ENCODE peak calls at places on chromosomes 1 and 21, in ten cellular contexts. One of them, this sample, is unnamed.

GRCh38 chr1:198929111-198929604 is 290.3 kb downstream of the PTPRC start:
- DNase-seq in heart left ventricle: no peak
- DNase-seq in thoracic aorta: no peak
- DNase-seq in body of pancreas: no peak
- DNase-seq in tibial artery: no peak
- DNase-seq in prostate gland: no peak
- DNase-seq in HCT116: no peak
- DNase-seq in CD8-positive, alpha-beta T cell: no peak
- DNase-seq in left ventricle myocardium inferior: no peak
- DNase-seq in cardiac muscle cell: no peak
- DNase-seq in this sample: no peak

GRCh38 chr1:118371612-118372011 is 186.6 kb upstream of the SPAG17 start:
- DNase-seq in heart left ventricle: no peak
- DNase-seq in thoracic aorta: no peak
- DNase-seq in body of pancreas: no peak
- DNase-seq in tibial artery: no peak
- DNase-seq in prostate gland: no peak
- DNase-seq in HCT116: no peak
- DNase-seq in CD8-positive, alpha-beta T cell: no peak
- DNase-seq in left ventricle myocardium inferior: no peak
- DNase-seq in cardiac muscle cell: no peak
- DNase-seq in this sample: no peak

GRCh38 chr1:93588206-93588605 is 93.4 kb downstream of the BCAR3 start:
- DNase-seq in heart left ventricle: no peak
- DNase-seq in thoracic aorta: no peak
- DNase-seq in body of pancreas: no peak
- DNase-seq in tibial artery: no peak
- DNase-seq in prostate gland: no peak
- DNase-seq in HCT116: no peak
- DNase-seq in CD8-positive, alpha-beta T cell: no peak
- DNase-seq in left ventricle myocardium inferior: no peak
- DNase-seq in cardiac muscle cell: peak; percentile 62
- DNase-seq in this sample: no peak

GRCh38 chr1:156387899-156388813 is 19.1 kb downstream of the RHBG start:
- DNase-seq in heart left ventricle: no peak
- DNase-seq in thoracic aorta: no peak
- DNase-seq in body of pancreas: no peak
- DNase-seq in tibial artery: no peak
- DNase-seq in prostate gland: no peak
- DNase-seq in HCT116: no peak
- DNase-seq in CD8-positive, alpha-beta T cell: no peak
- DNase-seq in left ventricle myocardium inferior: no peak
- DNase-seq in cardiac muscle cell: peak; percentile 8
- DNase-seq in this sample: no peak

GRCh38 chr1:24452922-24453481 is 37.4 kb downstream of the NIPAL3 start:
- DNase-seq in heart left ventricle: no peak
- DNase-seq in thoracic aorta: no peak
- DNase-seq in body of pancreas: no peak
- DNase-seq in tibial artery: no peak
- DNase-seq in prostate gland: no peak
- DNase-seq in HCT116: no peak
- DNase-seq in CD8-positive, alpha-beta T cell: no peak
- DNase-seq in left ventricle myocardium inferior: no peak
- DNase-seq in cardiac muscle cell: no peak
- DNase-seq in this sample: no peak

GRCh38 chr1:177181631-177182291 is 11.0 kb downstream of the BRINP2 start:
- DNase-seq in heart left ventricle: peak; percentile 54
- DNase-seq in thoracic aorta: no peak
- DNase-seq in body of pancreas: peak; percentile 61
- DNase-seq in tibial artery: peak; percentile 30
- DNase-seq in prostate gland: peak; percentile 6
- DNase-seq in HCT116: peak; percentile 33
- DNase-seq in CD8-positive, alpha-beta T cell: no peak
- DNase-seq in left ventricle myocardium inferior: peak; percentile 47
- DNase-seq in cardiac muscle cell: peak; percentile 66
- DNase-seq in this sample: peak; percentile 95

GRCh38 chr21:45737485-45738166 is 94.1 kb downstream of the PCBP3 start:
- DNase-seq in heart left ventricle: no peak
- DNase-seq in thoracic aorta: no peak
- DNase-seq in body of pancreas: no peak
- DNase-seq in tibial artery: no peak
- DNase-seq in prostate gland: no peak
- DNase-seq in HCT116: no peak
- DNase-seq in CD8-positive, alpha-beta T cell: no peak
- DNase-seq in left ventricle myocardium inferior: no peak
- DNase-seq in cardiac muscle cell: no peak
- DNase-seq in this sample: no peak

GRCh38 chr1:162212713-162213112 is 143.2 kb downstream of the NOS1AP start:
- DNase-seq in heart left ventricle: no peak
- DNase-seq in thoracic aorta: no peak
- DNase-seq in body of pancreas: no peak
- DNase-seq in tibial artery: no peak
- DNase-seq in prostate gland: no peak
- DNase-seq in HCT116: no peak
- DNase-seq in CD8-positive, alpha-beta T cell: no peak
- DNase-seq in left ventricle myocardium inferior: peak; percentile 35
- DNase-seq in cardiac muscle cell: no peak
- DNase-seq in this sample: no peak

GRCh38 chr21:24895885-24896734 is 711.2 kb downstream of the MRPL39 start:
- DNase-seq in heart left ventricle: no peak
- DNase-seq in thoracic aorta: no peak
- DNase-seq in body of pancreas: no peak
- DNase-seq in tibial artery: no peak
- DNase-seq in prostate gland: peak; percentile 18
- DNase-seq in HCT116: no peak
- DNase-seq in CD8-positive, alpha-beta T cell: no peak
- DNase-seq in left ventricle myocardium inferior: no peak
- DNase-seq in cardiac muscle cell: peak; percentile 2
- DNase-seq in this sample: peak; percentile 32

GRCh38 chr1:147591246-147591891 is 50.1 kb downstream of the BCL9 start:
- DNase-seq in heart left ventricle: no peak
- DNase-seq in thoracic aorta: no peak
- DNase-seq in body of pancreas: no peak
- DNase-seq in tibial artery: no peak
- DNase-seq in prostate gland: no peak
- DNase-seq in HCT116: no peak
- DNase-seq in CD8-positive, alpha-beta T cell: no peak
- DNase-seq in left ventricle myocardium inferior: no peak
- DNase-seq in cardiac muscle cell: no peak
- DNase-seq in this sample: no peak

GRCh38 chr1:245860681-245861552 is 646.2 kb downstream of the SMYD3 start:
- DNase-seq in heart left ventricle: no peak
- DNase-seq in thoracic aorta: no peak
- DNase-seq in body of pancreas: no peak
- DNase-seq in tibial artery: no peak
- DNase-seq in prostate gland: no peak
- DNase-seq in HCT116: no peak
- DNase-seq in CD8-positive, alpha-beta T cell: no peak
- DNase-seq in left ventricle myocardium inferior: no peak
- DNase-seq in cardiac muscle cell: peak; percentile 95
- DNase-seq in this sample: no peak

GRCh38 chr1:245858022-245858421 is 649.1 kb downstream of the SMYD3 start:
- DNase-seq in heart left ventricle: no peak
- DNase-seq in thoracic aorta: no peak
- DNase-seq in body of pancreas: no peak
- DNase-seq in tibial artery: no peak
- DNase-seq in prostate gland: no peak
- DNase-seq in HCT116: no peak
- DNase-seq in CD8-positive, alpha-beta T cell: no peak
- DNase-seq in left ventricle myocardium inferior: no peak
- DNase-seq in cardiac muscle cell: no peak
- DNase-seq in this sample: peak; percentile 9

GRCh38 chr1:245859510-245860114 is 647.5 kb downstream of the SMYD3 start:
- DNase-seq in heart left ventricle: no peak
- DNase-seq in thoracic aorta: no peak
- DNase-seq in body of pancreas: no peak
- DNase-seq in tibial artery: no peak
- DNase-seq in prostate gland: no peak
- DNase-seq in HCT116: no peak
- DNase-seq in CD8-positive, alpha-beta T cell: no peak
- DNase-seq in left ventricle myocardium inferior: no peak
- DNase-seq in cardiac muscle cell: no peak
- DNase-seq in this sample: no peak

GRCh38 chr1:245856944-245857531 is 650.0 kb downstream of the SMYD3 start:
- DNase-seq in heart left ventricle: no peak
- DNase-seq in thoracic aorta: no peak
- DNase-seq in body of pancreas: no peak
- DNase-seq in tibial artery: no peak
- DNase-seq in prostate gland: no peak
- DNase-seq in HCT116: no peak
- DNase-seq in CD8-positive, alpha-beta T cell: no peak
- DNase-seq in left ventricle myocardium inferior: no peak
- DNase-seq in cardiac muscle cell: peak; percentile 78
- DNase-seq in this sample: no peak

GRCh38 chr1:245858683-245859509 is 648.2 kb downstream of the SMYD3 start:
- DNase-seq in heart left ventricle: no peak
- DNase-seq in thoracic aorta: no peak
- DNase-seq in body of pancreas: no peak
- DNase-seq in tibial artery: no peak
- DNase-seq in prostate gland: no peak
- DNase-seq in HCT116: no peak
- DNase-seq in CD8-positive, alpha-beta T cell: no peak
- DNase-seq in left ventricle myocardium inferior: no peak
- DNase-seq in cardiac muscle cell: peak; percentile 59
- DNase-seq in this sample: no peak
- TF ChIP-seq CTCF in heart left ventricle: peak; percentile 26
- TF ChIP-seq CTCF in thoracic aorta: no peak
- TF ChIP-seq CTCF in body of pancreas: no peak
- TF ChIP-seq CTCF in tibial artery: no peak
- TF ChIP-seq CTCF in prostate gland: no peak
- TF ChIP-seq CTCF in HCT116: peak; percentile 46
- TF ChIP-seq CTCF in CD8-positive, alpha-beta T cell: no peak
- TF ChIP-seq CTCF in left ventricle myocardium inferior: peak; percentile 22
- TF ChIP-seq CTCF in cardiac muscle cell: peak; percentile 51
- TF ChIP-seq CTCF in this sample: no peak

GRCh38 chr1:4117196-4117595 is 217.1 kb upstream of the C1orf174 start:
- DNase-seq in heart left ventricle: no peak
- DNase-seq in thoracic aorta: no peak
- DNase-seq in body of pancreas: no peak
- DNase-seq in tibial artery: no peak
- DNase-seq in prostate gland: no peak
- DNase-seq in HCT116: no peak
- DNase-seq in CD8-positive, alpha-beta T cell: no peak
- DNase-seq in left ventricle myocardium inferior: no peak
- DNase-seq in cardiac muscle cell: no peak
- DNase-seq in this sample: no peak
- H3K9me3 ChIP-seq in heart left ventricle: no peaks in the 10 kb centered on the region
- H3K9me3 ChIP-seq in thoracic aorta: no peaks in the 10 kb centered on the region
- H3K9me3 ChIP-seq in body of pancreas: peaks cover 5% of the 10 kb centered on the region
- H3K9me3 ChIP-seq in tibial artery: no peaks in the 10 kb centered on the region
- H3K9me3 ChIP-seq in prostate gland: no peaks in the 10 kb centered on the region
- H3K9me3 ChIP-seq in HCT116: no peaks in the 10 kb centered on the region
- H3K9me3 ChIP-seq in CD8-positive, alpha-beta T cell: peaks cover 3% of the 10 kb centered on the region
- H3K9me3 ChIP-seq in left ventricle myocardium inferior: peaks cover 19% of the 10 kb centered on the region
- H3K9me3 ChIP-seq in cardiac muscle cell: no peaks in the 10 kb centered on the region
- H3K9me3 ChIP-seq in this sample: no peaks in the 10 kb centered on the region

GRCh38 chr1:40266786-40267535 is 8.9 kb downstream of the ZMPSTE24 start:
- DNase-seq in heart left ventricle: no peak
- DNase-seq in thoracic aorta: no peak
- DNase-seq in body of pancreas: no peak
- DNase-seq in tibial artery: no peak
- DNase-seq in prostate gland: no peak
- DNase-seq in HCT116: no peak
- DNase-seq in CD8-positive, alpha-beta T cell: no peak
- DNase-seq in left ventricle myocardium inferior: no peak
- DNase-seq in cardiac muscle cell: no peak
- DNase-seq in this sample: no peak

GRCh38 chr1:40272653-40273213 is 14.7 kb downstream of the ZMPSTE24 start:
- DNase-seq in heart left ventricle: no peak
- DNase-seq in thoracic aorta: no peak
- DNase-seq in body of pancreas: no peak
- DNase-seq in tibial artery: no peak
- DNase-seq in prostate gland: no peak
- DNase-seq in HCT116: no peak
- DNase-seq in CD8-positive, alpha-beta T cell: no peak
- DNase-seq in left ventricle myocardium inferior: no peak
- DNase-seq in cardiac muscle cell: no peak
- DNase-seq in this sample: no peak

GRCh38 chr1:40267767-40268187 is 9.7 kb downstream of the ZMPSTE24 start:
- DNase-seq in heart left ventricle: no peak
- DNase-seq in thoracic aorta: no peak
- DNase-seq in body of pancreas: peak; percentile 51
- DNase-seq in tibial artery: no peak
- DNase-seq in prostate gland: peak; percentile 32
- DNase-seq in HCT116: no peak
- DNase-seq in CD8-positive, alpha-beta T cell: no peak
- DNase-seq in left ventricle myocardium inferior: no peak
- DNase-seq in cardiac muscle cell: peak; percentile 98
- DNase-seq in this sample: no peak

GRCh38 chr1:40268211-40268610 is 10.2 kb downstream of the ZMPSTE24 start:
- DNase-seq in heart left ventricle: no peak
- DNase-seq in thoracic aorta: no peak
- DNase-seq in body of pancreas: no peak
- DNase-seq in tibial artery: no peak
- DNase-seq in prostate gland: no peak
- DNase-seq in HCT116: no peak
- DNase-seq in CD8-positive, alpha-beta T cell: no peak
- DNase-seq in left ventricle myocardium inferior: no peak
- DNase-seq in cardiac muscle cell: no peak
- DNase-seq in this sample: no peak

DNA sequence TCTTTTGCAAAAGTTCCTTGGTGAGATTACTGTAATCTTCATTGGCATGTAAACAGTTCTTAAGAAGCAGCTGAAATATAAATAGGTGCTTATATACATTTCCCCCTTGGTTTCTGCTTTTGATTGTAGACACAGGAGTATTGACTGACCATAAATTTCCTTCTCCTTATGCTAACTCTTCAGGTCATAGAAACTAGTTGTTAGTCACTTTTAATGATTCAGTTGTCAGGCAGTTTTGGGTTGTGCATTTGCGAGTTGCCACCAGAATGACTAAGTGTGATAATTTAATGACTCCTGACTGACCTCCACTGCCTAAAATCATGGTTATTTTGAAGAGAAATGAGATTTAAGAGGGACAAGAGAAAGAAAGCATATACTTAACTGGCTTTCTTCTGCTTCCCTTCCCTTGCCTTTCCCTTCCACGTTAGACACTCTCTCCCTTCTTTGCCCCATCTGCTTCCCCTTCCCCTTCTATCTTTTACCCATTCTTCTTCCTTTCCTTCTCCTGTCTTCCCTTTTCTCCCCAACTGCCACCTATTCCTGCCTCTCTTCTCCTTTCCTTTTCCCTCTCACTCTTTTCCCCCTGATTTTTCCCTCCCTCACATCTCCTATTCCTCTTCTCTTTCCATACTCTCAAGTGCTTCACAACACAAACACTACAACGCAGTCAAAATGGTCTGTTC is 12.3 kb downstream of the ZMPSTE24 start:
- DNase-seq in heart left ventricle: no peak
- DNase-seq in thoracic aorta: no peak
- DNase-seq in body of pancreas: no peak
- DNase-seq in tibial artery: no peak
- DNase-seq in prostate gland: no peak
- DNase-seq in HCT116: no peak
- DNase-seq in CD8-positive, alpha-beta T cell: no peak
- DNase-seq in left ventricle myocardium inferior: no peak
- DNase-seq in cardiac muscle cell: peak; percentile 14
- DNase-seq in this sample: no peak
- H3K36me3 ChIP-seq in heart left ventricle: peaks cover 17% of the 10 kb centered on the region
- H3K36me3 ChIP-seq in thoracic aorta: peaks cover 25% of the 10 kb centered on the region
- H3K36me3 ChIP-seq in body of pancreas: no peaks in the 10 kb centered on the region
- H3K36me3 ChIP-seq in tibial artery: peaks cover 52% of the 10 kb centered on the region
- H3K36me3 ChIP-seq in prostate gland: no peaks in the 10 kb centered on the region
- H3K36me3 ChIP-seq in HCT116: peaks cover 32% of the 10 kb centered on the region
- H3K36me3 ChIP-seq in CD8-positive, alpha-beta T cell: peaks cover 32% of the 10 kb centered on the region
- H3K36me3 ChIP-seq in left ventricle myocardium inferior: peaks cover 84% of the 10 kb centered on the region
- H3K36me3 ChIP-seq in cardiac muscle cell: peaks cover 48% of the 10 kb centered on the region
- H3K36me3 ChIP-seq in this sample: peaks cover 57% of the 10 kb centered on the region

GRCh38 chr1:52364235-52364839 is 1.7 kb downstream of the CC2D1B start:
- DNase-seq in heart left ventricle: no peak
- DNase-seq in thoracic aorta: no peak
- DNase-seq in body of pancreas: no peak
- DNase-seq in tibial artery: no peak
- DNase-seq in prostate gland: no peak
- DNase-seq in HCT116: no peak
- DNase-seq in CD8-positive, alpha-beta T cell: no peak
- DNase-seq in left ventricle myocardium inferior: no peak
- DNase-seq in cardiac muscle cell: no peak
- DNase-seq in this sample: no peak
- TF ChIP-seq CTCF in heart left ventricle: no peak
- TF ChIP-seq CTCF in thoracic aorta: no peak
- TF ChIP-seq CTCF in body of pancreas: no peak
- TF ChIP-seq CTCF in tibial artery: no peak
- TF ChIP-seq CTCF in prostate gland: no peak
- TF ChIP-seq CTCF in HCT116: peak; percentile 22
- TF ChIP-seq CTCF in CD8-positive, alpha-beta T cell: no peak
- TF ChIP-seq CTCF in left ventricle myocardium inferior: no peak
- TF ChIP-seq CTCF in cardiac muscle cell: no peak
- TF ChIP-seq CTCF in this sample: no peak

This sample was measured in WERI-Rb-1.